ENCODE peak calls at places on chromosome 17, in eight cellular contexts. One of them, this sample, is unnamed.

GRCh38 chr17:83203073-83203471 is 123.7 kb downstream of the METRNL start:
- DNase-seq in heart left ventricle: peak
- DNase-seq in endodermal cell: no peak
- DNase-seq in fibroblast of lung: peak
- DNase-seq in astrocyte: peak
- DNase-seq in body of pancreas: peak
- DNase-seq in upper lobe of left lung: peak
- DNase-seq in AG10803: peak
- DNase-seq in this sample: no peak

GRCh38 chr17:61368049-61368831 is 31.4 kb upstream of the TBX2 start:
- DNase-seq in AG10803: no peak
- DNase-seq in astrocyte: no peak
- DNase-seq in heart left ventricle: no peak
- DNase-seq in fibroblast of lung: no peak
- DNase-seq in endodermal cell: no peak
- DNase-seq in upper lobe of left lung: no peak
- DNase-seq in body of pancreas: no peak
- DNase-seq in this sample: no peak

GRCh38 chr17:19403021-19403420 is 8.0 kb upstream of the RNF112 start:
- DNase-seq in AG10803: no peak
- DNase-seq in fibroblast of lung: no peak
- DNase-seq in body of pancreas: no peak
- DNase-seq in astrocyte: no peak
- DNase-seq in heart left ventricle: no peak
- DNase-seq in endodermal cell: no peak
- DNase-seq in upper lobe of left lung: no peak
- DNase-seq in this sample: no peak

GRCh38 chr17:19329839-19330238 is 32.7 kb downstream of the B9D1 start:
- DNase-seq in astrocyte: no peak
- DNase-seq in heart left ventricle: no peak
- DNase-seq in endodermal cell: no peak
- DNase-seq in body of pancreas: no peak
- DNase-seq in AG10803: no peak
- DNase-seq in upper lobe of left lung: peak
- DNase-seq in fibroblast of lung: no peak
- DNase-seq in this sample: no peak

GRCh38 chr17:13958773-13959172 is 110.5 kb upstream of the COX10 start:
- DNase-seq in endodermal cell: no peak
- DNase-seq in fibroblast of lung: no peak
- DNase-seq in heart left ventricle: no peak
- DNase-seq in astrocyte: no peak
- DNase-seq in upper lobe of left lung: no peak
- DNase-seq in body of pancreas: no peak
- DNase-seq in AG10803: no peak
- DNase-seq in this sample: no peak

GRCh38 chr17:64393000-64393402 is 2.3 kb upstream of the PECAM1 start:
- DNase-seq in body of pancreas: no peak
- DNase-seq in fibroblast of lung: no peak
- DNase-seq in upper lobe of left lung: no peak
- DNase-seq in astrocyte: no peak
- DNase-seq in endodermal cell: no peak
- DNase-seq in heart left ventricle: no peak
- DNase-seq in AG10803: no peak
- DNase-seq in this sample: no peak

GRCh38 chr17:28249706-28250105 is 69.3 kb upstream of the TMEM97 start:
- DNase-seq in heart left ventricle: no peak
- DNase-seq in upper lobe of left lung: no peak
- DNase-seq in AG10803: no peak
- DNase-seq in astrocyte: no peak
- DNase-seq in fibroblast of lung: no peak
- DNase-seq in body of pancreas: no peak
- DNase-seq in endodermal cell: no peak
- DNase-seq in this sample: no peak

GRCh38 chr17:78890111-78890897 is 12.7 kb downstream of the CEP295NL start:
- DNase-seq in AG10803: no peak
- DNase-seq in body of pancreas: no peak
- DNase-seq in astrocyte: no peak
- DNase-seq in heart left ventricle: peak
- DNase-seq in upper lobe of left lung: peak
- DNase-seq in endodermal cell: no peak
- DNase-seq in fibroblast of lung: no peak
- DNase-seq in this sample: peak

GRCh38 chr17:81254955-81255717 is 16.0 kb downstream of the NDUFAF8 start:
- DNase-seq in heart left ventricle: peak
- DNase-seq in upper lobe of left lung: peak
- DNase-seq in astrocyte: peak
- DNase-seq in fibroblast of lung: peak
- DNase-seq in body of pancreas: peak
- DNase-seq in AG10803: peak
- DNase-seq in endodermal cell: peak
- DNase-seq in this sample: peak

GRCh38 chr17:29124135-29124930 is 55.9 kb downstream of the MYO18A start:
- DNase-seq in astrocyte: peak
- DNase-seq in AG10803: peak
- DNase-seq in body of pancreas: peak
- DNase-seq in upper lobe of left lung: peak
- DNase-seq in fibroblast of lung: peak
- DNase-seq in heart left ventricle: no peak
- DNase-seq in endodermal cell: peak
- DNase-seq in this sample: no peak

GRCh38 chr17:46061435-46061834 is 62.4 kb downstream of the STH start:
- DNase-seq in body of pancreas: no peak
- DNase-seq in AG10803: no peak
- DNase-seq in fibroblast of lung: no peak
- DNase-seq in endodermal cell: no peak
- DNase-seq in upper lobe of left lung: no peak
- DNase-seq in astrocyte: no peak
- DNase-seq in heart left ventricle: no peak
- DNase-seq in this sample: no peak

GRCh38 chr17:9256361-9256943 is 235.1 kb downstream of the NTN1 start:
- DNase-seq in AG10803: no peak
- DNase-seq in body of pancreas: no peak
- DNase-seq in upper lobe of left lung: no peak
- DNase-seq in heart left ventricle: no peak
- DNase-seq in endodermal cell: no peak
- DNase-seq in astrocyte: no peak
- DNase-seq in fibroblast of lung: no peak
- DNase-seq in this sample: no peak
- TF ChIP-seq CTCF in AG10803: no peak
- TF ChIP-seq CTCF in body of pancreas: no peak
- TF ChIP-seq CTCF in upper lobe of left lung: no peak
- TF ChIP-seq CTCF in heart left ventricle: no peak
- TF ChIP-seq CTCF in endodermal cell: no peak
- TF ChIP-seq CTCF in astrocyte: no peak
- TF ChIP-seq CTCF in fibroblast of lung: no peak
- TF ChIP-seq CTCF in this sample: no peak

GRCh38 chr17:59872351-59872750 is 20.4 kb downstream of the TUBD1 start:
- DNase-seq in AG10803: no peak
- DNase-seq in body of pancreas: no peak
- DNase-seq in heart left ventricle: no peak
- DNase-seq in astrocyte: no peak
- DNase-seq in upper lobe of left lung: no peak
- DNase-seq in endodermal cell: no peak
- DNase-seq in fibroblast of lung: no peak
- DNase-seq in this sample: no peak
- H3K4me3 ChIP-seq in AG10803: no peak
- H3K4me3 ChIP-seq in body of pancreas: no peak
- H3K4me3 ChIP-seq in heart left ventricle: no peak
- H3K4me3 ChIP-seq in astrocyte: no peak
- H3K4me3 ChIP-seq in upper lobe of left lung: no peak
- H3K4me3 ChIP-seq in endodermal cell: no peak
- H3K4me3 ChIP-seq in fibroblast of lung: no peak
- H3K4me3 ChIP-seq in this sample: no peak

DNA sequence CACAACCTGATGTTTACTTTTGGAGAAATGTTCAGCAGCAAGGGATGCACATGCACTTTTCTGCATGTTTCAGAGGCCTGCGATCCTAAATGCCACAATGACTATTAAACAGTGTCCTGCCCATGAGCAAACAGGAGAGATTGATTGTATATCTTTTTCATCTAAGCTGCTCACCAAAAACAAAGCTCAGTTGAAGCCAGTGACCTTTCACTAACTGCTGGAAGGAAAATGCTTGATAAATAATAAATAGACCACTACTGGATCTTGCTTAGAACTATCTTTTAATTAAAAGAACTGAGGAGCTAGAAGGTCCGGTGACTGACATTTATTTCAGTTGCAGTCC is 16.3 kb downstream of the MRPS23 start:
- DNase-seq in astrocyte: no peak
- DNase-seq in endodermal cell: no peak
- DNase-seq in fibroblast of lung: no peak
- DNase-seq in heart left ventricle: no peak
- DNase-seq in upper lobe of left lung: no peak
- DNase-seq in body of pancreas: no peak
- DNase-seq in AG10803: no peak
- DNase-seq in this sample: no peak
- TF ChIP-seq CTCF in astrocyte: no peak
- TF ChIP-seq CTCF in endodermal cell: peak
- TF ChIP-seq CTCF in fibroblast of lung: no peak
- TF ChIP-seq CTCF in heart left ventricle: no peak
- TF ChIP-seq CTCF in upper lobe of left lung: no peak
- TF ChIP-seq CTCF in body of pancreas: no peak
- TF ChIP-seq CTCF in AG10803: no peak
- TF ChIP-seq CTCF in this sample: peak

GRCh38 chr17:17493249-17493985 is 2.8 kb downstream of the RASD1 start:
- DNase-seq in upper lobe of left lung: peak
- DNase-seq in fibroblast of lung: no peak
- DNase-seq in body of pancreas: no peak
- DNase-seq in endodermal cell: peak
- DNase-seq in heart left ventricle: peak
- DNase-seq in astrocyte: no peak
- DNase-seq in AG10803: no peak
- DNase-seq in this sample: peak

GRCh38 chr17:17492562-17492961 is 3.6 kb downstream of the RASD1 start:
- DNase-seq in heart left ventricle: no peak
- DNase-seq in astrocyte: no peak
- DNase-seq in AG10803: no peak
- DNase-seq in body of pancreas: no peak
- DNase-seq in fibroblast of lung: no peak
- DNase-seq in endodermal cell: no peak
- DNase-seq in upper lobe of left lung: no peak
- DNase-seq in this sample: no peak

GRCh38 chr17:17495448-17496188 is 577 bp downstream of the RASD1 start:
- DNase-seq in body of pancreas: no peak
- DNase-seq in astrocyte: peak
- DNase-seq in endodermal cell: peak
- DNase-seq in AG10803: peak
- DNase-seq in upper lobe of left lung: peak
- DNase-seq in fibroblast of lung: peak
- DNase-seq in heart left ventricle: peak
- DNase-seq in this sample: peak

GRCh38 chr17:17494499-17495447 is 1.4 kb downstream of the RASD1 start:
- DNase-seq in astrocyte: peak
- DNase-seq in endodermal cell: peak
- DNase-seq in AG10803: peak
- DNase-seq in upper lobe of left lung: peak
- DNase-seq in heart left ventricle: peak
- DNase-seq in fibroblast of lung: peak
- DNase-seq in body of pancreas: peak
- DNase-seq in this sample: peak

DNA sequence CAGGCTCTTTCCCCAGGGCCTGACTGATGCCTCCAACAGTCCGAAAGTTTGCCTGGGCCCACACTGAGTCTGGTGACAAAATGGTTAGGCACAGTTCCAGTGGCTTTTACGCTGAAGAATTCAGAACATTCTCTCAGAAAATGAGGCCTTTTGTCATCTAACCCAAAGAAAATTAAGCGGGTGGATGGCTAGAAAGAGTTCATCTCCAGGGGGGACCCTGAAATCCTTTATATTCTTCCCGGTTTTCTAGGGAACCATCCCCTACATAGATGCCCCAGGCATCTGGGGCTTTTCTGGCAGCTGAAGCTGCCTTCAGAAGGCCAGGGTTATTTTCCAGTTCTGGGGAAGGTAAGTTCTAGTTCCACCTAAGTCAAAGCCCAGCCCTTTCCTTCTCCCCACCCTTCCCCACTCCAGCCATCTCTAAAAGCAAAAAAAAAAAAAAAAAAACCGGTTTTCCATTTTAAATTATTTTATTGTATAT is 2.2 kb downstream of the RASD1 start:
- DNase-seq in endodermal cell: peak
- DNase-seq in upper lobe of left lung: no peak
- DNase-seq in fibroblast of lung: no peak
- DNase-seq in astrocyte: no peak
- DNase-seq in AG10803: no peak
- DNase-seq in heart left ventricle: no peak
- DNase-seq in body of pancreas: no peak
- DNase-seq in this sample: peak
- H3K4me3 ChIP-seq in endodermal cell: no peak
- H3K4me3 ChIP-seq in upper lobe of left lung: peak
- H3K4me3 ChIP-seq in fibroblast of lung: no peak
- H3K4me3 ChIP-seq in astrocyte: no peak
- H3K4me3 ChIP-seq in AG10803: no peak
- H3K4me3 ChIP-seq in heart left ventricle: peak
- H3K4me3 ChIP-seq in body of pancreas: no peak
- H3K4me3 ChIP-seq in this sample: peak

This sample was measured in breast epithelium.